ENCODE peak calls at places on chromosomes 6 and 20, in six cellular contexts. One of them, this sample, is unnamed.

GRCh38 chr6:28161410-28162079 is 19.9 kb downstream of the ZKSCAN8 start:
- DNase-seq in activated T-cell treated with anti-CD3 and anti-CD28 coated beads for 1 hour: peak
- DNase-seq in AG04449: no peak
- DNase-seq in SW480: peak
- DNase-seq in COLO829: peak
- DNase-seq in Right ventricle myocardium superior: peak
- DNase-seq in this sample: peak

GRCh38 chr6:111592726-111593515 is 12.8 kb downstream of the TRAF3IP2 start:
- DNase-seq in activated T-cell treated with anti-CD3 and anti-CD28 coated beads for 1 hour: no peak
- DNase-seq in AG04449: no peak
- DNase-seq in SW480: no peak
- DNase-seq in COLO829: no peak
- DNase-seq in Right ventricle myocardium superior: no peak
- DNase-seq in this sample: no peak

GRCh38 chr20:41178904-41179432 is 41.6 kb downstream of the PLCG1 start:
- DNase-seq in activated T-cell treated with anti-CD3 and anti-CD28 coated beads for 1 hour: no peak
- DNase-seq in AG04449: no peak
- DNase-seq in SW480: no peak
- DNase-seq in COLO829: peak
- DNase-seq in Right ventricle myocardium superior: peak
- DNase-seq in this sample: no peak

GRCh38 chr20:58075980-58076749 is 152.3 kb downstream of the ANKRD60 start:
- DNase-seq in activated T-cell treated with anti-CD3 and anti-CD28 coated beads for 1 hour: no peak
- DNase-seq in AG04449: no peak
- DNase-seq in SW480: no peak
- DNase-seq in COLO829: no peak
- DNase-seq in Right ventricle myocardium superior: no peak
- DNase-seq in this sample: no peak

GRCh38 chr20:52313335-52313963 is 121.9 kb upstream of the ZFP64 start:
- DNase-seq in activated T-cell treated with anti-CD3 and anti-CD28 coated beads for 1 hour: no peak
- DNase-seq in AG04449: no peak
- DNase-seq in SW480: peak
- DNase-seq in COLO829: peak
- DNase-seq in Right ventricle myocardium superior: no peak
- DNase-seq in this sample: no peak

GRCh38 chr6:11685411-11686093 is 93.1 kb downstream of the ADTRP start:
- DNase-seq in activated T-cell treated with anti-CD3 and anti-CD28 coated beads for 1 hour: no peak
- DNase-seq in AG04449: peak
- DNase-seq in SW480: peak
- DNase-seq in COLO829: peak
- DNase-seq in Right ventricle myocardium superior: no peak
- DNase-seq in this sample: no peak

GRCh38 chr6:122184260-122184934 is 215.1 kb upstream of the HSF2 start:
- DNase-seq in activated T-cell treated with anti-CD3 and anti-CD28 coated beads for 1 hour: no peak
- DNase-seq in AG04449: no peak
- DNase-seq in SW480: peak
- DNase-seq in COLO829: peak
- DNase-seq in Right ventricle myocardium superior: no peak
- DNase-seq in this sample: no peak

GRCh38 chr6:143673638-143674037 is 4.1 kb upstream of the PHACTR2 start:
- DNase-seq in activated T-cell treated with anti-CD3 and anti-CD28 coated beads for 1 hour: no peak
- DNase-seq in AG04449: no peak
- DNase-seq in SW480: peak
- DNase-seq in COLO829: no peak
- DNase-seq in Right ventricle myocardium superior: no peak
- DNase-seq in this sample: no peak

GRCh38 chr20:57870597-57871236 is 160.9 kb upstream of the PMEPA1 start:
- DNase-seq in activated T-cell treated with anti-CD3 and anti-CD28 coated beads for 1 hour: no peak
- DNase-seq in AG04449: no peak
- DNase-seq in SW480: no peak
- DNase-seq in COLO829: no peak
- DNase-seq in Right ventricle myocardium superior: no peak
- DNase-seq in this sample: no peak

GRCh38 chr20:63698739-63699465 is 2.5 kb downstream of the TNFRSF6B start:
- DNase-seq in activated T-cell treated with anti-CD3 and anti-CD28 coated beads for 1 hour: no peak
- DNase-seq in AG04449: peak
- DNase-seq in SW480: peak
- DNase-seq in COLO829: no peak
- DNase-seq in Right ventricle myocardium superior: peak
- DNase-seq in this sample: no peak

GRCh38 chr20:29427201-29428060 is 1830.0 kb upstream of the DEFB115 start:
- DNase-seq in activated T-cell treated with anti-CD3 and anti-CD28 coated beads for 1 hour: no peak
- DNase-seq in AG04449: no peak
- DNase-seq in SW480: peak
- DNase-seq in COLO829: no peak
- DNase-seq in Right ventricle myocardium superior: no peak
- DNase-seq in this sample: no peak

GRCh38 chr6:129684903-129685639 is 24.9 kb downstream of the ARHGAP18 start:
- DNase-seq in activated T-cell treated with anti-CD3 and anti-CD28 coated beads for 1 hour: no peak
- DNase-seq in AG04449: no peak
- DNase-seq in SW480: no peak
- DNase-seq in COLO829: no peak
- DNase-seq in Right ventricle myocardium superior: no peak
- DNase-seq in this sample: no peak

GRCh38 chr6:34161857-34162515 is 16.1 kb upstream of the GRM4 start:
- DNase-seq in activated T-cell treated with anti-CD3 and anti-CD28 coated beads for 1 hour: no peak
- DNase-seq in AG04449: no peak
- DNase-seq in SW480: no peak
- DNase-seq in COLO829: no peak
- DNase-seq in Right ventricle myocardium superior: no peak
- DNase-seq in this sample: no peak

GRCh38 chr6:73364549-73364948 is 2.1 kb downstream of the KHDC3L start:
- DNase-seq in activated T-cell treated with anti-CD3 and anti-CD28 coated beads for 1 hour: no peak
- DNase-seq in AG04449: no peak
- DNase-seq in SW480: no peak
- DNase-seq in COLO829: no peak
- DNase-seq in Right ventricle myocardium superior: no peak
- DNase-seq in this sample: no peak

GRCh38 chr6:2124260-2124709 is 121.1 kb downstream of the GMDS start:
- DNase-seq in activated T-cell treated with anti-CD3 and anti-CD28 coated beads for 1 hour: no peak
- DNase-seq in AG04449: no peak
- DNase-seq in SW480: no peak
- DNase-seq in COLO829: no peak
- DNase-seq in Right ventricle myocardium superior: peak
- DNase-seq in this sample: no peak

GRCh38 chr6:111746983-111747773 is 126.1 kb downstream of the FYN start:
- DNase-seq in activated T-cell treated with anti-CD3 and anti-CD28 coated beads for 1 hour: no peak
- DNase-seq in AG04449: no peak
- DNase-seq in SW480: no peak
- DNase-seq in COLO829: no peak
- DNase-seq in Right ventricle myocardium superior: no peak
- DNase-seq in this sample: no peak

GRCh38 chr20:31355981-31356380 is 12.4 kb upstream of the DEFB118 start:
- DNase-seq in activated T-cell treated with anti-CD3 and anti-CD28 coated beads for 1 hour: no peak
- DNase-seq in AG04449: no peak
- DNase-seq in SW480: no peak
- DNase-seq in COLO829: no peak
- DNase-seq in Right ventricle myocardium superior: no peak
- DNase-seq in this sample: no peak

GRCh38 chr6:89134723-89135122 is 11.1 kb upstream of the PM20D2 start:
- DNase-seq in activated T-cell treated with anti-CD3 and anti-CD28 coated beads for 1 hour: no peak
- DNase-seq in AG04449: no peak
- DNase-seq in SW480: no peak
- DNase-seq in COLO829: no peak
- DNase-seq in Right ventricle myocardium superior: no peak
- DNase-seq in this sample: no peak

GRCh38 chr6:69917834-69918233 is 51.5 kb downstream of the COL19A1 start:
- DNase-seq in activated T-cell treated with anti-CD3 and anti-CD28 coated beads for 1 hour: no peak
- DNase-seq in AG04449: peak
- DNase-seq in SW480: peak
- DNase-seq in COLO829: peak
- DNase-seq in Right ventricle myocardium superior: no peak
- DNase-seq in this sample: no peak

GRCh38 chr20:47492284-47492683 is 9.4 kb upstream of the NCOA3 start:
- DNase-seq in activated T-cell treated with anti-CD3 and anti-CD28 coated beads for 1 hour: no peak
- DNase-seq in AG04449: no peak
- DNase-seq in SW480: no peak
- DNase-seq in COLO829: no peak
- DNase-seq in Right ventricle myocardium superior: no peak
- DNase-seq in this sample: no peak

GRCh38 chr6:156437084-156437879 is 339.9 kb upstream of the ARID1B start:
- DNase-seq in activated T-cell treated with anti-CD3 and anti-CD28 coated beads for 1 hour: no peak
- DNase-seq in AG04449: no peak
- DNase-seq in SW480: no peak
- DNase-seq in COLO829: no peak
- DNase-seq in Right ventricle myocardium superior: no peak
- DNase-seq in this sample: no peak

GRCh38 chr6:108707328-108707976 is 140.8 kb upstream of the ARMC2 start:
- DNase-seq in activated T-cell treated with anti-CD3 and anti-CD28 coated beads for 1 hour: no peak
- DNase-seq in AG04449: no peak
- DNase-seq in SW480: no peak
- DNase-seq in COLO829: no peak
- DNase-seq in Right ventricle myocardium superior: no peak
- DNase-seq in this sample: no peak

GRCh38 chr20:49510562-49511117 is 28.2 kb upstream of the KCNB1 start:
- DNase-seq in activated T-cell treated with anti-CD3 and anti-CD28 coated beads for 1 hour: no peak
- DNase-seq in AG04449: peak
- DNase-seq in SW480: no peak
- DNase-seq in COLO829: no peak
- DNase-seq in Right ventricle myocardium superior: peak
- DNase-seq in this sample: no peak

This sample was measured in effector CD8-positive, alpha-beta T cell.